ENCODE peak calls at places on chromosome 11, in eight cellular contexts. Y is ecto neural progenitor cell; X is HFF-Myc; S is stimulated activated CD8-positive, alpha-beta memory T cell treated with anti-CD3 and anti-CD28 coated beads, Interleukin-4, amount 100 ng/mL, for 24 hours; C is HEK293T; R is HAP-1; I is amniotic stem cell; M is activated effector memory CD4-positive, alpha-beta T cell treated with Interleukin-2 at 50 U/mL for 16 hours. O is an unnamed sample.
A peak's percentile ranks its signal among the peaks of the same experiment; 100 is the strongest.

GRCh38 chr11:36306888-36307287 is 10.8 kb downstream of the PRR5L start:
- DNase-seq in Y (no peak), X (no peak), S (no peak), C (no peak), R (peak; percentile 22), I (peak; percentile 17), M (no peak), O (no peak)

GRCh38 chr11:78715639-78716311 is 141.1 kb upstream of the NARS2 start:
- DNase-seq in Y (peak; percentile 81), X (peak; percentile 77), S (peak; percentile 11), C (peak; percentile 72), R (peak; percentile 40), I (peak; percentile 40), M (no peak), O (no peak)

GRCh38 chr11:11265320-11265719 is 87.7 kb downstream of the CSNK2A3 start:
- DNase-seq in Y (no peak), X (no peak), S (no peak), C (no peak), R (no peak), I (no peak), M (no peak), O (no peak)

GRCh38 chr11:57800444-57801184 is 39.0 kb downstream of the CTNND1 start:
- DNase-seq in Y (no peak), X (peak; percentile 62), S (no peak), C (peak; percentile 65), R (peak; percentile 89), I (peak; percentile 33), M (no peak), O (no peak)

GRCh38 chr11:112795896-112796686 is 165.1 kb upstream of the NCAM1 start:
- DNase-seq in Y (no peak), X (no peak), S (no peak), C (no peak), R (no peak), I (no peak), M (no peak), O (no peak)

GRCh38 chr11:61814242-61814957 is 2.4 kb downstream of the FADS1 start:
- DNase-seq in Y (peak; percentile 60), X (no peak), S (no peak), C (no peak), R (peak; percentile 32), I (no peak), M (no peak), O (no peak)

GRCh38 chr11:127816959-127817358 is 770.4 kb downstream of the ETS1 start:
- DNase-seq in Y (no peak), X (no peak), S (no peak), C (no peak), R (no peak), I (no peak), M (no peak), O (no peak)

GRCh38 chr11:93767018-93767417 is 17.1 kb upstream of the MED17 start:
- DNase-seq in Y (no peak), X (no peak), S (no peak), C (no peak), R (no peak), I (no peak), M (no peak), O (no peak)

GRCh38 chr11:22780914-22781593 is 48.5 kb downstream of the SVIP start:
- DNase-seq in Y (no peak), X (no peak), S (no peak), C (no peak), R (no peak), I (no peak), M (no peak), O (no peak)

GRCh38 chr11:324131-324530 is 3.5 kb upstream of the IFITM3 start:
- DNase-seq in Y (no peak), X (no peak), S (no peak), C (no peak), R (no peak), I (no peak), M (no peak), O (no peak)

GRCh38 chr11:76716268-76716667 is 45.7 kb upstream of the LRRC32 start:
- DNase-seq in Y (no peak), X (no peak), S (no peak), C (no peak), R (no peak), I (no peak), M (no peak), O (no peak)

GRCh38 chr11:12050470-12050891 is 42.1 kb upstream of the DKK3 start:
- DNase-seq in Y (no peak), X (no peak), S (no peak), C (no peak), R (no peak), I (no peak), M (no peak), O (no peak)

GRCh38 chr11:13487661-13488030 is 8.2 kb downstream of the PTH start:
- DNase-seq in Y (no peak), X (no peak), S (no peak), C (peak; percentile 15), R (no peak), I (no peak), M (no peak), O (no peak)

GRCh38 chr11:65431452-65432132 is 9.0 kb downstream of the NEAT1 start:
- DNase-seq in Y (no peak), X (no peak), S (no peak), C (no peak), R (no peak), I (no peak), M (no peak), O (no peak)

GRCh38 chr11:96167233-96167632 is 175.8 kb downstream of the MAML2 start:
- DNase-seq in Y (no peak), X (no peak), S (no peak), C (no peak), R (no peak), I (no peak), M (no peak), O (no peak)

GRCh38 chr11:57515332-57516060 is at the start of gene SLC43A1:
- DNase-seq in Y (peak; percentile 67), X (no peak), S (peak; percentile 16), C (peak; percentile 55), R (peak; percentile 72), I (no peak), M (no peak), O (peak; percentile 13)

GRCh38 chr11:92140021-92140420 is 84.6 kb upstream of the FAT3 start:
- DNase-seq in Y (no peak), X (no peak), S (no peak), C (no peak), R (no peak), I (no peak), M (no peak), O (no peak)